ENCODE peak calls at places on chromosomes 3 and 15, in four cellular contexts. A is IMR-90; H is choroid plexus epithelial cell; V is activated naive CD4-positive, alpha-beta T cell treated with anti-CD3 and anti-CD28 coated beads, Interleukin-2, amount 50 U/mL, for 72 hours. B is an unnamed sample.

GRCh38 chr3:177345049-177345972 is 148.0 kb upstream of the TBL1XR1 start:
- DNase-seq in A (peak), H (peak), V (peak), B (peak)

GRCh38 chr3:106305882-106306445 is 437.2 kb upstream of the CBLB start:
- DNase-seq in A (no peak), V (no peak), H (no peak), B (no peak)

GRCh38 chr3:29936054-29936453 is 655.2 kb downstream of the RBMS3 start:
- DNase-seq in V (peak), A (no peak), H (no peak), B (no peak)

GRCh38 chr3:172846706-172847105 is 96.2 kb downstream of the ECT2 start:
- DNase-seq in V (no peak), A (no peak), H (peak), B (no peak)

GRCh38 chr15:45425135-45425534 is 46.8 kb upstream of the GATM start:
- DNase-seq in H (peak), A (peak), V (no peak), B (no peak)

GRCh38 chr15:101810905-101811304 is 1.1 kb upstream of the OR4F15 start:
- DNase-seq in H (peak), V (no peak), A (no peak), B (no peak)

GRCh38 chr3:148131990-148132638 is 565.6 kb upstream of the AGTR1 start:
- DNase-seq in A (peak), V (no peak), H (peak), B (no peak)

GRCh38 chr3:17551333-17551732 is 191.1 kb downstream of the TBC1D5 start:
- DNase-seq in H (peak), V (no peak), A (no peak), B (no peak)

GRCh38 chr3:171309906-171310359 is 150.3 kb downstream of the TNIK start:
- DNase-seq in A (peak), V (no peak), H (peak), B (peak)

GRCh38 chr3:49140080-49140479 is 7.2 kb upstream of the LAMB2 start:
- DNase-seq in A (no peak), H (no peak), V (no peak), B (no peak)

B was measured in osteoblast.